ENCODE peak calls at places on chromosomes 2 and 18, in four cellular contexts. G, J, I and Z are unnamed samples.

GRCh38 chr2:200408428-200409311 is 101.2 kb downstream of the KCTD18 start:
- DNase-seq in I (peak; percentile 76), J (peak; percentile 79), G (no peak), Z (no peak)

GRCh38 chr2:152098798-152099654 is at the start of gene CACNB4:
- DNase-seq in J (no peak), G (peak; percentile 77), I (no peak), Z (no peak)

GRCh38 chr2:9699139-9699823 is 68.5 kb upstream of the YWHAQ start:
- DNase-seq in J (no peak), G (no peak), I (peak; percentile 57), Z (no peak)

GRCh38 chr18:23982154-23983071 is 32.1 kb upstream of the TTC39C start:
- DNase-seq in G (peak; percentile 17), J (no peak), I (no peak), Z (no peak)

GRCh38 chr2:38266382-38267051 is 110.6 kb downstream of the ATL2 start:
- DNase-seq in G (no peak), I (peak; percentile 11), J (no peak), Z (no peak)

GRCh38 chr2:37447446-37447845 is 103.0 kb downstream of the QPCT start:
- DNase-seq in I (no peak), G (no peak), J (no peak), Z (no peak)

GRCh38 chr2:94982661-94983060 is 42.8 kb upstream of the MAL start:
- DNase-seq in I (peak; percentile 11), G (no peak), J (no peak), Z (no peak)

GRCh38 chr18:1014951-1015627 is 110.4 kb downstream of the ADCYAP1 start:
- DNase-seq in I (no peak), G (peak; percentile 87), J (no peak), Z (no peak)

GRCh38 chr2:28413152-28413895 is 20.7 kb downstream of the FOSL2 start:
- DNase-seq in J (no peak), I (no peak), G (peak; percentile 65), Z (no peak)

GRCh38 chr18:57002627-57003026 is 144.3 kb upstream of the BOD1L2 start:
- DNase-seq in J (no peak), I (no peak), G (no peak), Z (no peak)

GRCh38 chr18:9437049-9437448 is 38.3 kb upstream of the RALBP1 start:
- DNase-seq in G (no peak), I (no peak), J (no peak), Z (no peak)

GRCh38 chr2:149727927-149728326 is 140.4 kb upstream of the MMADHC start:
- DNase-seq in G (no peak), J (no peak), I (no peak), Z (no peak)

GRCh38 chr2:24329700-24330099 is 30.6 kb downstream of the ITSN2 start:
- DNase-seq in G (no peak), J (no peak), I (no peak), Z (no peak)

GRCh38 chr2:240127911-240128607 is 8.0 kb downstream of the COPS9 start:
- DNase-seq in I (no peak), J (no peak), G (no peak), Z (no peak)

GRCh38 chr2:26191316-26192159 is 18.6 kb downstream of the GAREM2 start:
- DNase-seq in G (no peak), J (no peak), I (no peak), Z (no peak)

GRCh38 chr2:30164131-30164925 is 17.5 kb downstream of the YPEL5 start:
- DNase-seq in I (no peak), J (no peak), G (peak; percentile 32), Z (no peak)

GRCh38 chr2:27932396-27932795 is 41.9 kb downstream of the BABAM2 start:
- DNase-seq in I (peak; percentile 78), J (peak; percentile 54), G (no peak), Z (peak; percentile 62)

GRCh38 chr2:42809131-42809875 is 16.9 kb upstream of the HAAO start:
- DNase-seq in G (no peak), I (no peak), J (no peak), Z (no peak)

GRCh38 chr2:20675701-20676352 is 8.9 kb downstream of the GDF7 start:
- DNase-seq in G (peak; percentile 50), J (no peak), I (no peak), Z (no peak)

GRCh38 chr2:143545643-143546275 is 416.5 kb downstream of the ARHGAP15 start:
- DNase-seq in J (no peak), I (no peak), G (no peak), Z (no peak)

GRCh38 chr2:104868081-104868806 is 14.3 kb downstream of the POU3F3 start:
- DNase-seq in J (no peak), I (no peak), G (no peak), Z (no peak)

GRCh38 chr2:104866883-104867350 is 13.0 kb downstream of the POU3F3 start:
- DNase-seq in J (no peak), G (peak; percentile 51), I (no peak), Z (no peak)

GRCh38 chr2:104864751-104865470 is 11.0 kb downstream of the POU3F3 start:
- DNase-seq in I (no peak), J (no peak), G (peak; percentile 0), Z (no peak)

GRCh38 chr2:104866122-104866864 is 12.4 kb downstream of the POU3F3 start:
- DNase-seq in I (no peak), G (peak; percentile 62), J (no peak), Z (no peak)

DNA sequence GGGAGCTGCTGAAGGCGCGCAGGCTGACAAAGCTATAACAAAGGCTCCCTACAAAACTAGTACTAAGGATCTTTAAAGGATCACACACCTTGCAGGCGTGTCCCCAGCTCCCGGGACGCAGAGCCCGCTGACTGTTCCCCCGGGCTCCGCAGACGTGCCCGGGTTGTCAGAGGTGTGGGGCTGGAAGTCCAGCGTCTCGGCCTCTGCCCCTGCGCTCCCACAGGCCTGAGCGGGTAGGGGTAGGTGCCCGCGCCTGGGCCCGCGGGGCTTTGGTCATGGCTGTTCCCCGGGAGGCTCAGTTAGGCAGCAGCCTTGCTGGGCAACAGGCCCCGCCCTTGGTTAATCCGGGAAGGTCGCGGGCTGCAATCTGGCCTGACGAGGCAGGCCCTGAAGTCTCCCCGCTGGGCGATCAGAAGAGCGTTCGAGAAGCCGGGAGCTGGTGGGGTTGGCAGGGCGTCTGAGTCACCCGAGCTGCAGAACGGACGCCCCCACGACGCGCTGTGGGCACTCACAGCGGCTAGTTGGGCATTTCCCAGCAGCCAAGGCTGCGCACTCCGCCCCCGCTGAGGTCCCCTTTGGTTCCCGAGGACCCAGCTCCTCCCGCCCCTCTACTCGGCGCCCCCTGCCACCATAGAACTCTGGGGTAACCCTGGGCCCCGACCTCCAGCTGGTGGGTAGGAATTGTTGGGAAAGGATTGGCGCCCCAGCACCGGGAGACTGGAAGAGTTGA is 13.6 kb downstream of the POU3F3 start:
- DNase-seq in J (no peak), I (no peak), G (peak; percentile 73), Z (no peak)
- TF ChIP-seq EZH2 in J (no peak), I (peak; percentile 11), G (peak; percentile 66), Z (no peak)

DNA sequence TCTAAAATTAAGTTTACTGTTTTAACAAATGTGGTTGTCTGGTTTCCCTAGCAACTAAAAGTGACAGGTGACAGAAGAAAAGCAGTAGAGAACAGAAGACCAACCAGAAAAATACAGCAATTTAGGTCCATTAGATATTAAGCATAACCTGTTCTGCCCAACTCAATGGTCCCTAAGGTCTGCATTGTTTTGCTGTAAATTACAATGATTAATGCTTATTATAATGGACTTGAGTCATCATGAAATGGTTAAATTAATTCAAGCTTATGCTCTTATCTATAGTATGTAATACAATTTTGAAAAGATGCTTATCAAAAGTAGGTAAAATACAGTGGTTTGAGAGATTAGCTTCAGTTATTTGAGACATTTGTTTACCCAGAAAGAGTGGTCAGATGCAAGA is 378.0 kb downstream of the GRB14 start:
- DNase-seq in G (no peak), I (no peak), J (no peak), Z (no peak)
- TF ChIP-seq EZH2 in G (no peak), I (no peak), J (no peak), Z (no peak)

DNA sequence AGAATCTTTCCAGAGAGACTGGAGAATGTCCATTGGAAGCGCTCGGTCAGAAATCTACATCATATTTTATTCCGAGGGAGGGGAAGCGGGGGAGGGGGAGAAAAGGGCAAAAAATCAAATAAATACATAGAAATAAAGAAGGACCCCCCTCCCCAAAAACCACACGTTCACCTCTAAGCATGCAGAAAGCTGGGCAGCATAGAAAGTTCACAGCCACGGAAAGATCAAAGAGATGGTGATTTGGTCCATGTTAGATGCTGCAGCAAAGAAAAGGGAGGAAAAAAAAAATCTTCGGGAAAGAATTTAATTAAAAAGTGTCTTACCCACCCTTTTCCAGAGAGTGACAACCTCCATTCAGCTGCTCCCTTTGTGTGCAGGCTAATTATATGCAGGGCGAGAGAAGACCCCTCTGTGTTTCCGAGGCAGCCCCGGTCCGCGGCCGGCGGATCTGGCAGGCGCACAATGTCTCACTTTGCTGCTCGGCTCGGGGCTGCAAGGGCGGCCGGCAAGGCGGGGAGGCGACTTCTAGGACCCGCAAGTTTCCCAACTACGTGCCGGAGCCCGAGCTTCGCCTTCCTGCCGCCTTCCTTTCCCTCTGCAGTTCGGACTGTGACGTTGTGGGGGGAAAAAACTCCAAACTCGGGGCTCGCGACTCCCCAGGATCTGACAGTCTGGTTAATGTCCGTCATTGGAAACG is 579 bp downstream of the LRRTM1 start:
- DNase-seq in I (no peak), J (no peak), G (peak; percentile 69), Z (no peak)
- TF ChIP-seq EZH2 in I (no peak), J (no peak), G (peak; percentile 30), Z (peak; percentile 62)

GRCh38 chr2:61792355-61792754 is 61.5 kb downstream of the FAM161A start:
- DNase-seq in G (no peak), I (no peak), J (no peak), Z (no peak)

GRCh38 chr2:61789807-61790602 is 63.9 kb downstream of the FAM161A start:
- DNase-seq in G (no peak), J (no peak), I (peak; percentile 83), Z (no peak)

GRCh38 chr2:61795408-61795807 is 58.5 kb downstream of the FAM161A start:
- DNase-seq in J (no peak), G (no peak), I (no peak), Z (no peak)

GRCh38 chr2:61787941-61788340 is 65.9 kb downstream of the FAM161A start:
- DNase-seq in J (no peak), G (no peak), I (no peak), Z (no peak)

GRCh38 chr2:61793389-61793836 is 60.4 kb downstream of the FAM161A start:
- DNase-seq in I (peak; percentile 57), G (peak; percentile 95), J (peak; percentile 68), Z (peak; percentile 25)
- TF ChIP-seq EZH2 in I (no peak), G (no peak), J (no peak), Z (no peak)